ENCODE peak calls at places on chromosomes 5 and 9, in six cellular contexts. Y is A549, X is IMR-90, Z is heart left ventricle, N is body of pancreas, C is transverse colon. Q is an unnamed sample.

GRCh38 chr5:154444559-154445421 is 1.0 kb upstream of the SAP30L start:
- DNase-seq in Y (peak), X (no peak), Z (no peak), N (peak), C (peak), Q (peak)

GRCh38 chr9:96158909-96159575 is 142.9 kb downstream of the HSD17B3 start:
- DNase-seq in Y (no peak), X (no peak), Z (no peak), N (no peak), C (no peak), Q (no peak)

GRCh38 chr9:133375116-133375723 is 640 bp downstream of the SURF4 start:
- DNase-seq in Y (peak), X (peak), Z (no peak), N (peak), C (peak), Q (no peak)

GRCh38 chr9:97717866-97718265 is 20.7 kb upstream of the XPA start:
- DNase-seq in Y (no peak), X (no peak), Z (no peak), N (no peak), C (no peak), Q (no peak)

GRCh38 chr9:124559871-124560270 is 52.7 kb upstream of the NR5A1 start:
- DNase-seq in Y (no peak), X (peak), Z (no peak), N (no peak), C (no peak), Q (no peak)

GRCh38 chr9:13520069-13520468 is 240.6 kb upstream of the MPDZ start:
- DNase-seq in Y (no peak), X (no peak), Z (no peak), N (no peak), C (no peak), Q (no peak)

GRCh38 chr5:2027790-2028189 is 145.1 kb upstream of the IRX4 start:
- DNase-seq in Y (no peak), X (no peak), Z (no peak), N (no peak), C (no peak), Q (no peak)

GRCh38 chr9:35490155-35490909 is 421 bp downstream of the RUSC2 start:
- DNase-seq in Y (peak), X (no peak), Z (peak), N (peak), C (peak), Q (peak)

GRCh38 chr5:143183989-143184388 is 219.5 kb downstream of the NR3C1 start:
- DNase-seq in Y (no peak), X (no peak), Z (no peak), N (no peak), C (no peak), Q (no peak)

GRCh38 chr9:19498015-19498414 is 89.2 kb downstream of the ACER2 start:
- DNase-seq in Y (no peak), X (peak), Z (no peak), N (no peak), C (no peak), Q (no peak)

GRCh38 chr9:30015073-30015472 is 2369.4 kb upstream of the ACO1 start:
- DNase-seq in Y (no peak), X (no peak), Z (no peak), N (no peak), C (no peak), Q (no peak)

GRCh38 chr9:112719292-112719691 is 1.4 kb upstream of the INIP start:
- DNase-seq in Y (no peak), X (no peak), Z (no peak), N (no peak), C (no peak), Q (no peak)

GRCh38 chr5:148084269-148084668 is 20.5 kb downstream of the SPINK5 start:
- DNase-seq in Y (no peak), X (no peak), Z (no peak), N (no peak), C (no peak), Q (no peak)

GRCh38 chr5:139816566-139816965 is 21.0 kb downstream of the PSD2 start:
- DNase-seq in Y (no peak), X (no peak), Z (no peak), N (no peak), C (no peak), Q (no peak)

GRCh38 chr5:179125789-179126505 is 65.8 kb downstream of the ZNF354C start:
- DNase-seq in Y (no peak), X (no peak), Z (no peak), N (no peak), C (no peak), Q (peak)

GRCh38 chr9:87237337-87237736 is 260.3 kb upstream of the DAPK1 start:
- DNase-seq in Y (no peak), X (no peak), Z (no peak), N (no peak), C (no peak), Q (no peak)

GRCh38 chr9:126532019-126532462 is 81.7 kb upstream of the LMX1B start:
- DNase-seq in Y (no peak), X (no peak), Z (peak), N (no peak), C (no peak), Q (no peak)

GRCh38 chr9:13110766-13111400 is 168.6 kb downstream of the MPDZ start:
- DNase-seq in Y (no peak), X (no peak), Z (peak), N (peak), C (no peak), Q (no peak)

GRCh38 chr5:35172526-35172925 is 57.8 kb downstream of the PRLR start:
- DNase-seq in Y (no peak), X (no peak), Z (no peak), N (no peak), C (peak), Q (no peak)

GRCh38 chr9:130927995-130928900 is 10.8 kb downstream of the FIBCD1 start:
- DNase-seq in Y (peak), X (peak), Z (peak), N (peak), C (peak), Q (no peak)

GRCh38 chr5:157511656-157512644 is 51.9 kb downstream of the NIPAL4 start:
- DNase-seq in Y (peak), X (peak), Z (peak), N (peak), C (peak), Q (peak)

GRCh38 chr9:126376311-126376902 is 49.8 kb downstream of the MVB12B start:
- DNase-seq in Y (no peak), X (no peak), Z (no peak), N (no peak), C (peak), Q (no peak)

GRCh38 chr5:40210705-40211104 is 469.0 kb upstream of the PTGER4 start:
- DNase-seq in Y (no peak), X (no peak), Z (no peak), N (no peak), C (no peak), Q (no peak)

GRCh38 chr5:5533927-5534326 is 111.5 kb downstream of the ICE1 start:
- DNase-seq in Y (no peak), X (no peak), Z (no peak), N (no peak), C (no peak), Q (no peak)

GRCh38 chr5:144428326-144428725 is 257.7 kb downstream of the KCTD16 start:
- DNase-seq in Y (no peak), X (no peak), Z (no peak), N (no peak), C (no peak), Q (no peak)

GRCh38 chr5:160315968-160316367 is 3.6 kb upstream of the CCNJL start:
- DNase-seq in Y (peak), X (peak), Z (no peak), N (peak), C (peak), Q (no peak)

GRCh38 chr5:95823738-95824609 is 1.4 kb upstream of the GLRX start:
- DNase-seq in Y (peak), X (peak), Z (peak), N (peak), C (peak), Q (peak)

GRCh38 chr9:98129451-98129881 is 10.4 kb upstream of the TRIM14 start:
- DNase-seq in Y (no peak), X (peak), Z (no peak), N (no peak), C (peak), Q (no peak)

GRCh38 chr9:106880863-106881262 is 17.9 kb downstream of the ZNF462 start:
- DNase-seq in Y (no peak), X (peak), Z (no peak), N (no peak), C (no peak), Q (no peak)

GRCh38 chr5:134438268-134438622 is 26.6 kb upstream of the CDKN2AIPNL start:
- DNase-seq in Y (no peak), X (peak), Z (no peak), N (peak), C (no peak), Q (no peak)

GRCh38 chr5:117107859-117108258 is 533.2 kb upstream of the SEMA6A start:
- DNase-seq in Y (no peak), X (no peak), Z (no peak), N (no peak), C (no peak), Q (no peak)

GRCh38 chr5:129377504-129377903 is 82.6 kb upstream of the ADAMTS19 start:
- DNase-seq in Y (no peak), X (no peak), Z (no peak), N (peak), C (peak), Q (no peak)

GRCh38 chr5:151470440-151470839 is 23.0 kb downstream of the SLC36A1 start:
- DNase-seq in Y (no peak), X (peak), Z (no peak), N (no peak), C (no peak), Q (no peak)

GRCh38 chr9:123399803-123400378 is 43.9 kb downstream of the CRB2 start:
- DNase-seq in Y (peak), X (no peak), Z (no peak), N (no peak), C (peak), Q (no peak)
- TF ChIP-seq CTCF in Y (peak), X (peak), Z (peak), N (no peak), C (peak), Q (no peak)

GRCh38 chr9:136807281-136808074 is at the start of gene RABL6:
- DNase-seq in Y (peak), X (peak), Z (peak), N (peak), C (peak), Q (peak)
- TF ChIP-seq POLR2A in Y (peak), X (peak), Z (no peak), N (peak), C (peak), Q (no peak)

DNA sequence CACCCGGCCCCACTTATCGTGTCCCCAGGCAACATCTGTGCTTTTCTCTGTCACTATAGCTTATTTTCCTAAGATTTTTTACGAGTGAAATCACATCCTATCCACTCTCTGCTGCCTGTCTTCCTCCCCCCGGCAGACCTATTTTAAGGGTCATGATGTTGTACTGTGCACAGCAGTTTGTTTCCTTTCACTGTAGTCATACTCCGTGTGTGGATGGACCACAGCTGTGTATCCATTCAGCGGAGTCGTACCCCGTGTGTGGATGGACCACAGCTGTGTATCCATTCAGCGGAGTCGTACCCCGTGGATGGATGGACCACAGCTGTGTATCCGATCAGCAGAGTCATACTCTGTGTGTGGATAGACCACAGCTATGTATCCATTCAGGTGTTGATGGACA is 8.7 kb upstream of the FCN2 start:
- DNase-seq in Y (no peak), X (peak), Z (peak), N (no peak), C (no peak), Q (no peak)
- H3K4me3 ChIP-seq in Y (no peak), X (no peak), Z (peak), N (no peak), C (no peak), Q (no peak)

GRCh38 chr5:166961028-166961427 is 1330.4 kb upstream of the WWC1 start:
- DNase-seq in Y (no peak), X (peak), Z (no peak), N (no peak), C (no peak), Q (no peak)
- TF ChIP-seq CTCF in Y (peak), X (peak), Z (peak), N (peak), C (peak), Q (no peak)

DNA sequence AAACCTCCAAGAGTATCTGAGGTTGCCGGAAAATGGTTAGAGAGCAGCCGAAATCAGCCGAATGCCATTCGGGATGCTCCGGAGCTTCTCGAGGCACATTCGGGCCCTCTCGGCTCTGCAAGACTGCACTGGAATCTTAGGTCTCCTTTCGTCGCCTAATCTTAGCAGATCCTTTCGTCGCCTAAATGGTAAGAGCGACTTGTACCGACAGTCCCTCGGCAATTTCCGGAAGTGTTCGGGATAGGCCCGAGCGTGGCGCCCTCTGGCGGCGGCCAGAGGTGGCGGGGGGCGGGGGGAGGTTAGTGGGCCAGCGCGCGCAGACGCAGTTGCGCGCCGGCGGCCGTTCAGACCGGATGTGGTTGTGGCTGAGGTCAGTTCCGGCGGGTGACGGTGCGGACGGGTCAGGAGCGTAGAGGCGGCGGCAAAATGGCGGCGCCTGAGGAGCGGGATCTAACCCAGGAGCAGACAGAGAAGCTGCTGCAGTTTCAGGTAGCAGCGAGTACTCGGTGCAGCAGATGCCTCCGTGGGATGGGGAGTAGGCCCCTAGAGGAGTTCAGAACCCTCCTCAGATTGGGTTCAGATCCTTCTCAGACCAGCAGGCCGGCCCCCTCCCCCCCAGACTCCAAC is at the start of gene FAF2:
- DNase-seq in Y (peak), X (peak), Z (peak), N (peak), C (peak), Q (peak)
- TF ChIP-seq POLR2A in Y (peak), X (peak), Z (peak), N (peak), C (peak), Q (no peak)

GRCh38 chr9:109320734-109321448 is at the start of gene EPB41L4B:
- DNase-seq in Y (peak), X (peak), Z (peak), N (peak), C (peak), Q (peak)
- H3K4me3 ChIP-seq in Y (peak), X (peak), Z (peak), N (peak), C (peak), Q (no peak)

GRCh38 chr5:180532268-180532667 is 38.1 kb downstream of the CNOT6 start:
- DNase-seq in Y (no peak), X (no peak), Z (no peak), N (no peak), C (no peak), Q (no peak)
- TF ChIP-seq CTCF in Y (no peak), X (no peak), Z (no peak), N (no peak), C (no peak), Q (no peak)

DNA sequence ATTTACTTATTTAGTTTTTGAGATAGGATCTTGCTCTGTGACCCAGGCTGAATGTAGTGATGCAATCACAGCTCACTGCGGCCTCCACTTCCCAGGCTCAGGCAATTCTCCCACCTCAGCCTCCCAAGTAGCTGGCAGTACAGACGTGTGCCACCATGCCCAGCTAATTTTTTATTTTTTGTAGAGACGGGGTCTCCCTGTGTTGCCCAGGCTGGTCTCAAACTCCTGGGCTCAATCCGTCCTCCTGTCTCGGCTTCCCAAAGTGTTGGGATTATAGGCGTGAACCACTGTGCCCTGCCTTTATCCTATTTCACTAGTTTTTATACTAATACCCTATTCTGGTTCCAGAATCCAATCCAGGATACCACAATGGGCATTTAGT is 6.8 kb downstream of the RPS14 start:
- DNase-seq in Y (no peak), X (no peak), Z (no peak), N (no peak), C (no peak), Q (no peak)
- TF ChIP-seq POLR2A in Y (no peak), X (no peak), Z (no peak), N (no peak), C (peak), Q (no peak)

GRCh38 chr5:16493261-16493660 is 27.7 kb upstream of the ZNF622 start:
- DNase-seq in Y (no peak), X (no peak), Z (no peak), N (no peak), C (no peak), Q (no peak)

GRCh38 chr5:16489322-16489791 is 23.8 kb upstream of the ZNF622 start:
- DNase-seq in Y (peak), X (peak), Z (no peak), N (peak), C (no peak), Q (no peak)

GRCh38 chr5:16492398-16493175 is 27.0 kb upstream of the ZNF622 start:
- DNase-seq in Y (peak), X (peak), Z (peak), N (peak), C (peak), Q (peak)

GRCh38 chr5:16487448-16487847 is 21.8 kb upstream of the ZNF622 start:
- DNase-seq in Y (no peak), X (no peak), Z (no peak), N (peak), C (no peak), Q (no peak)

DNA sequence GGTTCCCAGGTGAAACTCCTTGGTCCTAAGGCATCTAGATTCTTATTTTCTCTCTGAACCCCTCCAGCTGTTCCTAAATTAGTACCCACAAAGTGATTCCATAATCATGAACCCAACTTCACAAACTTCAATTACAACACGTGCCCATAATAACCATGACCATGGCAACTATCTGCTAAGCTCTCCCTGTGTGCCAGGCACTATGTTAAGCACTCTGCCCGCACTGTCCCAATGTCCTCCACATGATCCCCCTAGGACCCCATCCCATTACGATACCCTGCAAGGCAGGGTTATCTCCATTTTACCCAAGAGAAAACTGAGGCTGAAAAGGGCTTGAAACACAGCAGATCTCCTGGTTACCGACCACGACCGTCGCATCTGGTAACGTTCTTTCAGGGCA is 25.3 kb upstream of the ZNF622 start:
- DNase-seq in Y (no peak), X (no peak), Z (no peak), N (no peak), C (no peak), Q (no peak)
- H3K4me3 ChIP-seq in Y (no peak), X (no peak), Z (no peak), N (no peak), C (no peak), Q (no peak)

Q was measured in lower leg skin.